ENCODE peak calls at places on chromosomes 16 and 17, in eight cellular contexts. One of them, this sample, is unnamed.

GRCh38 chr16:9072806-9073341 is 18.6 kb upstream of the HAPSTR1 start:
- DNase-seq in heart right ventricle: no peak
- DNase-seq in ascending aorta: no peak
- DNase-seq in PC-3: peak; percentile 54
- DNase-seq in A549: no peak
- DNase-seq in pancreas: no peak
- DNase-seq in foreskin fibroblast: peak; percentile 89
- DNase-seq in cardiac fibroblast: peak; percentile 64
- DNase-seq in this sample: no peak

GRCh38 chr17:81436294-81436849 is 41.1 kb downstream of the BAHCC1 start:
- DNase-seq in heart right ventricle: peak; percentile 76
- DNase-seq in ascending aorta: no peak
- DNase-seq in PC-3: no peak
- DNase-seq in A549: no peak
- DNase-seq in pancreas: no peak
- DNase-seq in foreskin fibroblast: peak; percentile 66
- DNase-seq in cardiac fibroblast: peak; percentile 46
- DNase-seq in this sample: no peak

GRCh38 chr16:81544691-81545365 is 100.2 kb downstream of the CMIP start:
- DNase-seq in heart right ventricle: no peak
- DNase-seq in ascending aorta: no peak
- DNase-seq in PC-3: no peak
- DNase-seq in A549: no peak
- DNase-seq in pancreas: no peak
- DNase-seq in foreskin fibroblast: peak; percentile 61
- DNase-seq in cardiac fibroblast: peak; percentile 66
- DNase-seq in this sample: no peak

GRCh38 chr16:35754391-35755369 is 2295.3 kb downstream of the TP53TG3F start:
- DNase-seq in heart right ventricle: no peak
- DNase-seq in ascending aorta: no peak
- DNase-seq in PC-3: no peak
- DNase-seq in A549: no peak
- DNase-seq in pancreas: no peak
- DNase-seq in foreskin fibroblast: no peak
- DNase-seq in cardiac fibroblast: no peak
- DNase-seq in this sample: peak; percentile 17

GRCh38 chr17:48051706-48052486 is 3.7 kb downstream of the NFE2L1 start:
- DNase-seq in heart right ventricle: peak; percentile 55
- DNase-seq in ascending aorta: no peak
- DNase-seq in PC-3: no peak
- DNase-seq in A549: no peak
- DNase-seq in pancreas: no peak
- DNase-seq in foreskin fibroblast: peak; percentile 83
- DNase-seq in cardiac fibroblast: peak; percentile 98
- DNase-seq in this sample: no peak

GRCh38 chr16:491225-491919 is 36.1 kb upstream of the CAPN15 start:
- DNase-seq in heart right ventricle: no peak
- DNase-seq in ascending aorta: no peak
- DNase-seq in PC-3: no peak
- DNase-seq in A549: no peak
- DNase-seq in pancreas: no peak
- DNase-seq in foreskin fibroblast: no peak
- DNase-seq in cardiac fibroblast: no peak
- DNase-seq in this sample: no peak

GRCh38 chr17:66772148-66772812 is 62.6 kb upstream of the CACNG5 start:
- DNase-seq in heart right ventricle: no peak
- DNase-seq in ascending aorta: no peak
- DNase-seq in PC-3: no peak
- DNase-seq in A549: no peak
- DNase-seq in pancreas: no peak
- DNase-seq in foreskin fibroblast: no peak
- DNase-seq in cardiac fibroblast: no peak
- DNase-seq in this sample: no peak

GRCh38 chr17:68318103-68318991 is 27.1 kb downstream of the ARSG start:
- DNase-seq in heart right ventricle: no peak
- DNase-seq in ascending aorta: no peak
- DNase-seq in PC-3: peak; percentile 96
- DNase-seq in A549: peak; percentile 43
- DNase-seq in pancreas: no peak
- DNase-seq in foreskin fibroblast: peak; percentile 58
- DNase-seq in cardiac fibroblast: peak; percentile 49
- DNase-seq in this sample: no peak

GRCh38 chr16:30922420-30922959 is 882 bp upstream of the FBXL19 start:
- DNase-seq in heart right ventricle: peak; percentile 99
- DNase-seq in ascending aorta: peak; percentile 100
- DNase-seq in PC-3: peak; percentile 97
- DNase-seq in A549: peak; percentile 97
- DNase-seq in pancreas: peak; percentile 94
- DNase-seq in foreskin fibroblast: peak; percentile 100
- DNase-seq in cardiac fibroblast: peak; percentile 100
- DNase-seq in this sample: peak; percentile 98

GRCh38 chr16:13999071-13999894 is 71.8 kb upstream of the MRTFB start:
- DNase-seq in heart right ventricle: no peak
- DNase-seq in ascending aorta: no peak
- DNase-seq in PC-3: no peak
- DNase-seq in A549: no peak
- DNase-seq in pancreas: no peak
- DNase-seq in foreskin fibroblast: no peak
- DNase-seq in cardiac fibroblast: no peak
- DNase-seq in this sample: no peak

GRCh38 chr16:84266451-84266850 is 26.6 kb upstream of the KCNG4 start:
- DNase-seq in heart right ventricle: no peak
- DNase-seq in ascending aorta: no peak
- DNase-seq in PC-3: peak; percentile 51
- DNase-seq in A549: peak; percentile 74
- DNase-seq in pancreas: no peak
- DNase-seq in foreskin fibroblast: peak; percentile 69
- DNase-seq in cardiac fibroblast: peak; percentile 77
- DNase-seq in this sample: no peak

DNA sequence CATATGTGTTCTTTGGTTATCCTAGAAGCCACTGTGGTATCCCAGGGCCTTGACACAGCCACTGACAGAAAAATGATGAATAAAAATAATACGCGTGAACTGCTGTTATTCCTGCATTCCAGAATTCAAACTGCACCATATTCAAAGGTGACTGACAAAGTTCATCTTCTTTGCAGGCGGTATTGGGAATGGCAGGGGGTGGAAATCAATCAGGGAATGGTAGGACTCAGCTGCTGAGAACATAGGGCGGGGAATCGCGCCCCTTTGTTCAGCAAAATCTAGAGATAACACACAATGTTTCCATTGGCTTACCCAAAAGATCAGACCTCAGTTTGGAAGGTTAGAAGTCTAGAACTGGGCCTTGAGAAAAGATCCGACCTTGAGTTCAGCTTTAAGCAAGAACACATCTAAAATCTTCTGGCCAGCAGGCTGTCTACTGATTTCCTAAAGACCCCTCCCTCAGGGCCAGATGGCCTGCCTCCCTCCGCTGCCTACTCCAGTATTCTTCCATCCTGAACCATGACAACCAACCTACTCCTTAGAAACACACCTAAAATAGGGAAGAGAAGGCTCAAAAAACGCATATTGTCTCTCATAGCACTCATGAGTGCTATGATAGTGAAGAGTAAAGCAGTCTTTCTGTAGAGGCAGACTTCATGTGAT is 34.1 kb downstream of the CDK5R1 start:
- DNase-seq in heart right ventricle: no peak
- DNase-seq in ascending aorta: no peak
- DNase-seq in PC-3: no peak
- DNase-seq in A549: no peak
- DNase-seq in pancreas: no peak
- DNase-seq in foreskin fibroblast: no peak
- DNase-seq in cardiac fibroblast: no peak
- DNase-seq in this sample: no peak
- H3K4me3 ChIP-seq in heart right ventricle: no peak overlapping the region
- H3K4me3 ChIP-seq in ascending aorta: no peak overlapping the region
- H3K4me3 ChIP-seq in PC-3: no peak overlapping the region
- H3K4me3 ChIP-seq in A549: no peak overlapping the region
- H3K4me3 ChIP-seq in pancreas: no peak overlapping the region
- H3K4me3 ChIP-seq in foreskin fibroblast: no peak overlapping the region
- H3K4me3 ChIP-seq in cardiac fibroblast: no peak overlapping the region
- H3K4me3 ChIP-seq in this sample: no peak overlapping the region

GRCh38 chr16:15993946-15994665 is 44.7 kb downstream of the ABCC1 start:
- DNase-seq in heart right ventricle: no peak
- DNase-seq in ascending aorta: no peak
- DNase-seq in PC-3: no peak
- DNase-seq in A549: no peak
- DNase-seq in pancreas: no peak
- DNase-seq in foreskin fibroblast: peak; percentile 72
- DNase-seq in cardiac fibroblast: peak; percentile 75
- DNase-seq in this sample: no peak

GRCh38 chr16:16000685-16001084 is 51.3 kb downstream of the ABCC1 start:
- DNase-seq in heart right ventricle: no peak
- DNase-seq in ascending aorta: no peak
- DNase-seq in PC-3: no peak
- DNase-seq in A549: no peak
- DNase-seq in pancreas: no peak
- DNase-seq in foreskin fibroblast: no peak
- DNase-seq in cardiac fibroblast: no peak
- DNase-seq in this sample: no peak

GRCh38 chr16:15993128-15993527 is 43.7 kb downstream of the ABCC1 start:
- DNase-seq in heart right ventricle: no peak
- DNase-seq in ascending aorta: no peak
- DNase-seq in PC-3: no peak
- DNase-seq in A549: no peak
- DNase-seq in pancreas: no peak
- DNase-seq in foreskin fibroblast: no peak
- DNase-seq in cardiac fibroblast: no peak
- DNase-seq in this sample: no peak

GRCh38 chr16:15993541-15993940 is 44.1 kb downstream of the ABCC1 start:
- DNase-seq in heart right ventricle: no peak
- DNase-seq in ascending aorta: no peak
- DNase-seq in PC-3: no peak
- DNase-seq in A549: no peak
- DNase-seq in pancreas: no peak
- DNase-seq in foreskin fibroblast: peak; percentile 48
- DNase-seq in cardiac fibroblast: no peak
- DNase-seq in this sample: no peak

DNA sequence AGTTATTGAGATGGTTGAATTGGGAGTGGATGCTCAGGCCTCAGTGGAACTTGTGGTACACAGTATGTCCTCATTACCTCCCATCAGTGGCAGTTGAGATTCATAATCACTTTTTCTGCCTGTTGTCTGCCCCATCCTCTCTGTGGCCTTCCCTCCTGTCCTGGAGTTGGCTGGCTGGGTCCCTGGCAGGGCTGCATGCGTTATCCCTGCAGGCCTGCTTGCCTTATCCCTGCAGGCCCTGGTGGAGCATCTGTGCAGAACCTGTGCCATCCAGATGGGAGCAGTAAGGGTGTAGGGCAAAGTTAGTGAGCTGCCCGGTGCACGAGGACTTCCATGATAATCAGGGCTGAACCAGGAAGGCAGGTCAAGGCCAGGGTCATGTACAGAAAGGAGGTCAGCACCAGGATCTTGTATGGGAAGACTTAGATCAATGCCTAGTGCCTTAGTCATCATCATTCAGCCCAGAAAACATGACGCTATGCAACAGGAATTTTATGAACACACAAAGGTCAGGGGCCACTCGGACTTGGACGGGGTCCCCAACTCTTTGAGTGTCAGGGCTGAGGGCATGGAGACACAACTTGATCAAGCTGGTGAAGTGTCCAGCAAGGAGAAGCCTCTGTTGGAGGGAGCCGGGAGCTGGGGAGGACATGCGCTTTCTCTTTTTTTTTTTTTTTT is 47.2 kb downstream of the ABCC1 start:
- DNase-seq in heart right ventricle: peak; percentile 28
- DNase-seq in ascending aorta: no peak
- DNase-seq in PC-3: peak; percentile 76
- DNase-seq in A549: peak; percentile 88
- DNase-seq in pancreas: no peak
- DNase-seq in foreskin fibroblast: peak; percentile 95
- DNase-seq in cardiac fibroblast: peak; percentile 92
- DNase-seq in this sample: no peak
- TF ChIP-seq CTCF in heart right ventricle: no peak
- TF ChIP-seq CTCF in ascending aorta: no peak
- TF ChIP-seq CTCF in PC-3: no peak
- TF ChIP-seq CTCF in A549: no peak
- TF ChIP-seq CTCF in pancreas: no peak
- TF ChIP-seq CTCF in foreskin fibroblast: no peak
- TF ChIP-seq CTCF in cardiac fibroblast: no peak
- TF ChIP-seq CTCF in this sample: no peak

GRCh38 chr16:3769942-3770341 is 52.6 kb upstream of the TRAP1 start:
- DNase-seq in heart right ventricle: no peak
- DNase-seq in ascending aorta: no peak
- DNase-seq in PC-3: no peak
- DNase-seq in A549: no peak
- DNase-seq in pancreas: no peak
- DNase-seq in foreskin fibroblast: no peak
- DNase-seq in cardiac fibroblast: no peak
- DNase-seq in this sample: no peak

GRCh38 chr16:3767333-3767977 is 50.1 kb upstream of the TRAP1 start:
- DNase-seq in heart right ventricle: no peak
- DNase-seq in ascending aorta: no peak
- DNase-seq in PC-3: no peak
- DNase-seq in A549: no peak
- DNase-seq in pancreas: no peak
- DNase-seq in foreskin fibroblast: no peak
- DNase-seq in cardiac fibroblast: no peak
- DNase-seq in this sample: no peak

GRCh38 chr16:3771513-3771912 is 54.2 kb upstream of the TRAP1 start:
- DNase-seq in heart right ventricle: no peak
- DNase-seq in ascending aorta: no peak
- DNase-seq in PC-3: peak; percentile 95
- DNase-seq in A549: peak; percentile 36
- DNase-seq in pancreas: no peak
- DNase-seq in foreskin fibroblast: no peak
- DNase-seq in cardiac fibroblast: no peak
- DNase-seq in this sample: no peak

GRCh38 chr16:3770530-3770929 is 53.2 kb upstream of the TRAP1 start:
- DNase-seq in heart right ventricle: peak; percentile 18
- DNase-seq in ascending aorta: no peak
- DNase-seq in PC-3: peak; percentile 42
- DNase-seq in A549: no peak
- DNase-seq in pancreas: no peak
- DNase-seq in foreskin fibroblast: no peak
- DNase-seq in cardiac fibroblast: no peak
- DNase-seq in this sample: no peak

DNA sequence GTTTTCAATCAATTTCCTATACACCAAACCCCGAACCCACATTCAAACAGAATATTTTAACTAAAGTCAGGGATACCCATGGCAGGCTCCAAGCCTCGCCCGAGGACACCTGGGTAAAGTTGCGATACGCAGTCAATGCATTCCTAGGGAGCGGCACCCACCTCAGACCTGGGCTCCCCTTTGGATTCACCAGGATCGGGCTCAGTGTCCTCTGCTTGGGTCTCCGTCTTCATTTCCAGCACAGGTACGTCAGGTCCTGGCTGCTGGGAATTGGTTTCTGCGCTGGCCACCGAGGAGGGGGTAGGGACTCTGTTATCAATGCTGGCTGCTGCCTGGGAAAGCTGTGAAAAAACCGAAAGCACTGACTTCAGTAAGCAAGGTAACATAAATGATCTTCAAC is 51.7 kb upstream of the TRAP1 start:
- DNase-seq in heart right ventricle: no peak
- DNase-seq in ascending aorta: no peak
- DNase-seq in PC-3: no peak
- DNase-seq in A549: no peak
- DNase-seq in pancreas: no peak
- DNase-seq in foreskin fibroblast: no peak
- DNase-seq in cardiac fibroblast: no peak
- DNase-seq in this sample: no peak
- H3K4me3 ChIP-seq in heart right ventricle: no peak overlapping the region
- H3K4me3 ChIP-seq in ascending aorta: no peak overlapping the region
- H3K4me3 ChIP-seq in PC-3: no peak overlapping the region
- H3K4me3 ChIP-seq in A549: no peak overlapping the region
- H3K4me3 ChIP-seq in pancreas: no peak overlapping the region
- H3K4me3 ChIP-seq in foreskin fibroblast: no peak overlapping the region
- H3K4me3 ChIP-seq in cardiac fibroblast: no peak overlapping the region
- H3K4me3 ChIP-seq in this sample: no peak overlapping the region

GRCh38 chr17:39069114-39069756 is 82.2 kb downstream of the PLXDC1 start:
- DNase-seq in heart right ventricle: no peak
- DNase-seq in ascending aorta: no peak
- DNase-seq in PC-3: peak; percentile 40
- DNase-seq in A549: peak; percentile 93
- DNase-seq in pancreas: no peak
- DNase-seq in foreskin fibroblast: peak; percentile 71
- DNase-seq in cardiac fibroblast: peak; percentile 74
- DNase-seq in this sample: peak; percentile 60
- TF ChIP-seq CTCF in heart right ventricle: peak; percentile 51
- TF ChIP-seq CTCF in ascending aorta: peak; percentile 42
- TF ChIP-seq CTCF in PC-3: peak; percentile 64
- TF ChIP-seq CTCF in A549: peak; percentile 66
- TF ChIP-seq CTCF in pancreas: peak; percentile 37
- TF ChIP-seq CTCF in foreskin fibroblast: peak; percentile 73
- TF ChIP-seq CTCF in cardiac fibroblast: peak; percentile 78
- TF ChIP-seq CTCF in this sample: peak; percentile 65